ENCODE peak calls at places on chromosomes 16 and 17, in four cellular contexts. N, Q, P and V are unnamed samples.

GRCh38 chr17:59365383-59365981 is 34.0 kb downstream of the YPEL2 start:
- DNase-seq in N (no peak), Q (no peak), P (no peak), V (peak)

GRCh38 chr16:17206712-17207111 is 264.0 kb downstream of the XYLT1 start:
- DNase-seq in N (no peak), Q (no peak), P (no peak), V (no peak)

GRCh38 chr17:50346313-50347086 is 574 bp downstream of the XYLT2 start:
- DNase-seq in N (peak), Q (no peak), P (no peak), V (no peak)

GRCh38 chr17:76994237-76994637 is 126.0 kb downstream of the MGAT5B start:
- DNase-seq in N (no peak), Q (no peak), P (no peak), V (no peak)

GRCh38 chr16:8869212-8869987 is 594 bp upstream of the CARHSP1 start:
- DNase-seq in N (no peak), Q (no peak), P (no peak), V (peak)

GRCh38 chr16:17366299-17366961 is 104.3 kb downstream of the XYLT1 start:
- DNase-seq in N (no peak), Q (no peak), P (no peak), V (no peak)

GRCh38 chr17:78817123-78817522 is 23.5 kb downstream of the USP36 start:
- DNase-seq in N (no peak), Q (no peak), P (no peak), V (no peak)

GRCh38 chr17:17351901-17352781 is 49.0 kb downstream of the NT5M start:
- DNase-seq in N (no peak), Q (no peak), P (no peak), V (peak)

GRCh38 chr16:85187002-85187401 is 74.7 kb upstream of the CIBAR2 start:
- DNase-seq in N (no peak), Q (no peak), P (no peak), V (no peak)

GRCh38 chr17:1422907-1423306 is 22.9 kb upstream of the YWHAE start:
- DNase-seq in N (no peak), Q (no peak), P (no peak), V (no peak)

GRCh38 chr16:56202036-56202435 is 10.7 kb downstream of the GNAO1 start:
- DNase-seq in N (no peak), Q (no peak), P (no peak), V (no peak)

GRCh38 chr17:60065136-60065535 is 13.6 kb downstream of the HEATR6 start:
- DNase-seq in N (no peak), Q (no peak), P (no peak), V (no peak)

GRCh38 chr16:89602273-89602951 is 11.0 kb upstream of the DPEP1 start:
- DNase-seq in N (peak), Q (peak), P (no peak), V (no peak)

GRCh38 chr16:72332926-72333325 is 161.0 kb upstream of the PMFBP1 start:
- DNase-seq in N (no peak), Q (no peak), P (no peak), V (no peak)

GRCh38 chr17:16437083-16437482 is 21.7 kb downstream of the TRPV2 start:
- DNase-seq in N (no peak), Q (no peak), P (no peak), V (no peak)

GRCh38 chr17:19387921-19388521 is 1.0 kb upstream of the MFAP4 start:
- DNase-seq in N (no peak), Q (no peak), P (no peak), V (no peak)

GRCh38 chr17:58337126-58337599 is 8.6 kb upstream of the TSPOAP1 start:
- DNase-seq in N (no peak), Q (no peak), P (no peak), V (no peak)

GRCh38 chr17:74610108-74610507 is 13.4 kb downstream of the CD300E start:
- DNase-seq in N (peak), Q (no peak), P (no peak), V (no peak)

GRCh38 chr17:75090871-75091854 is 3.4 kb downstream of the SLC16A5 start:
- DNase-seq in N (no peak), Q (no peak), P (no peak), V (peak)

GRCh38 chr16:72021043-72021442 is 12.5 kb downstream of the DHODH start:
- DNase-seq in N (peak), Q (no peak), P (no peak), V (no peak)

GRCh38 chr16:47613251-47613650 is 152.1 kb downstream of the PHKB start:
- DNase-seq in N (no peak), Q (no peak), P (no peak), V (no peak)

GRCh38 chr17:44589316-44590071 is 32.2 kb downstream of the FZD2 start:
- DNase-seq in N (no peak), Q (no peak), P (no peak), V (no peak)

GRCh38 chr17:41773731-41774193 is 12.7 kb downstream of the JUP start:
- DNase-seq in N (no peak), Q (no peak), P (no peak), V (no peak)

GRCh38 chr17:67411396-67411795 is 34.3 kb downstream of the PITPNC1 start:
- DNase-seq in N (no peak), Q (no peak), P (no peak), V (no peak)

GRCh38 chr17:76076765-76077581 is 2.0 kb upstream of the ZACN start:
- DNase-seq in N (peak), Q (no peak), P (no peak), V (no peak)

GRCh38 chr17:416293-417206 is 63.9 kb upstream of the RPH3AL start:
- DNase-seq in N (no peak), Q (no peak), P (peak), V (no peak)

GRCh38 chr16:46721885-46722284 is 26.3 kb downstream of the MYLK3 start:
- DNase-seq in N (no peak), Q (no peak), P (no peak), V (no peak)

GRCh38 chr17:21019976-21020575 is 22.7 kb downstream of the USP22 start:
- DNase-seq in N (no peak), Q (no peak), P (no peak), V (no peak)

GRCh38 chr17:61597606-61598005 is 6.6 kb upstream of the NACA2 start:
- DNase-seq in N (no peak), Q (no peak), P (no peak), V (no peak)

GRCh38 chr16:85374571-85374872 is 238.6 kb upstream of the GSE1 start:
- DNase-seq in N (no peak), Q (no peak), P (no peak), V (no peak)

GRCh38 chr17:73814070-73814469 is 169.8 kb upstream of the SDK2 start:
- DNase-seq in N (no peak), Q (no peak), P (no peak), V (no peak)

GRCh38 chr16:87956771-87957279 is 5.6 kb downstream of the BANP start:
- DNase-seq in N (no peak), Q (no peak), P (no peak), V (peak)

GRCh38 chr17:49646391-49647255 is 31.3 kb downstream of the SPOP start:
- DNase-seq in N (no peak), Q (peak), P (peak), V (peak)

GRCh38 chr17:28497931-28498330 is 8.2 kb upstream of the FOXN1 start:
- DNase-seq in N (peak), Q (no peak), P (no peak), V (no peak)

GRCh38 chr17:79691931-79692330 is 38.8 kb upstream of the ENPP7 start:
- DNase-seq in N (no peak), Q (no peak), P (no peak), V (no peak)

GRCh38 chr17:56548661-56549060 is 44.8 kb upstream of the NOG start:
- DNase-seq in N (no peak), Q (no peak), P (no peak), V (no peak)

DNA sequence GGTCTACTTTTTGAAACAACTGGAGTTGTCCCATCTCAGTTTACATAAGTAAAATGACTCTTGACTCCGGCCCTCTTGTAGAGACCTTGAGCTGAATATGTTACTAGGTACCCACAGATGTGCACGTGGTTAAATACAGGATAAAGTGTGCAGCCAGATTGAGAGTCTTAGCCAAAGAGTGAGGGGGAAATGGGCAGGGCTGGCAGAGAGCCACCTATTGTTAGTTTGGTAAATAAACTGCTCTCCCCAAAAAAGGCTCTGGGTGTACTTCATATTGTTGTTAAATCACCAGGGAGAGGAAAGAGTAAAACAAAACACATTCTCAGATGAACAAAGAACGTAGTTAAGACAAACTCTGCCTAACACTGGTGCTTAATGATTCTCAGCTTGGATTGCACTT is 20.3 kb downstream of the G6PC1 start:
- DNase-seq in N (no peak), Q (no peak), P (no peak), V (peak)
- TF ChIP-seq ATF3 in N (no peak), Q (no peak), P (no peak), V (no peak)

DNA sequence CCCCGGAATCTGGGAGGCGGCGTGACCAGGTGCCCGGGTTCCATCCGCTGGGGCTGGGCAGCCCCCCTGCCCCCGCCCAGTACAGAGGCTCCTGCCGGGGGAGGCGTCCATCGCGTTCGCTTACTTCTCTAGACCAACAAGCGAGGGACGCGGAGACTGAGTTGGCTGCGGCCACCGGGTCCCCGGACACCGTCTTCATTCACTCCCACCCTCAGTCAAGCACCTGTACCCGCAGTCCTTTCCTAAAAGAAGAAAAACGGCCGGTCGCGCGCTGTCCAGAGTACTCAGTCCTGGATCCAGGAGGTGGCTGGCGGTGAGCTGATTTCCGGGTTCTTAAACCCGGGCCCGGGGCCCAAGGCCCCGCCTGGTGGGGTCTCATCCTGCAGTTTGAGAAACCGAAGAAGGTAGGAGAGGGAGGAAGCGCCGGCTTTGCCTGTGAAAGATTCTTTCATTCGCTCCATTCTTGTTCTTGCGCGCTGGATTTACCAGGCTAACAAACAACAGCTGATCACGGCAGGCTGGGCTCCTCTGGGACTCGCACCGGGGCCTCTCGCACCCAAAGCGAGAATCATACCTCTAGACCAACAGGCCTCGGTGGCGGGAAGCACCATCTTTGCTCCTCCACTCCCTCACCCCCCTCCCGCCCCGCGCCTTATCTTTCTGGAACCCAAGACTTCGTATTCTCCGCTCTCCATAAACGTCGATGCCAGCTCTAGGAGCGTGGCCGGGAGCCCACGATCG is 17.4 kb upstream of the OR1F1 start:
- DNase-seq in N (peak), Q (no peak), P (no peak), V (no peak)
- TF ChIP-seq EZH2 in N (peak), Q (no peak), P (no peak), V (no peak)

DNA sequence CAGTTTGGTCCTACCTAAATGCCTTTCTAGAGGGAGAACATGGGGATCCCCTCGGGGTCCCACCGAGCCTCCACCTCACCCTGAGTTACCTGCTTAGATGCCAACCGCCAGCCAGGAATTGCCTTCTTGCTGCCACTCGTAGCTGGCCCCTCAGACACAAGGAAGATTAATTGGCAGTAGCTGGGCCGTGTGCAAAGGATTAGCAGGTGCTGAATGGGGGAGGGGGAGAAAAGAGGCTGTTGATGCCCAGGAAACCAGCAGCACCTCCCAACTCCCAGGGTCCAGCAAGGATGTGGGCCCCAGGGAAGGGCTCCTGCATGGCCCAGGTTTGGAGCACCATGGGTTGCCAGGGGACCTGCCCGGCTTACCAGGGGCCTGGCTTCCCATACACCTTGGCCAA is at the start of gene CNGB1:
- DNase-seq in N (no peak), Q (no peak), P (no peak), V (no peak)
- TF ChIP-seq ATF3 in N (no peak), Q (no peak), P (no peak), V (no peak)

GRCh38 chr16:700684-701584 is 4.7 kb downstream of the FBXL16 start:
- DNase-seq in N (peak), Q (no peak), P (no peak), V (no peak)
- TF ChIP-seq EZH2 in N (peak), Q (no peak), P (no peak), V (peak)

DNA sequence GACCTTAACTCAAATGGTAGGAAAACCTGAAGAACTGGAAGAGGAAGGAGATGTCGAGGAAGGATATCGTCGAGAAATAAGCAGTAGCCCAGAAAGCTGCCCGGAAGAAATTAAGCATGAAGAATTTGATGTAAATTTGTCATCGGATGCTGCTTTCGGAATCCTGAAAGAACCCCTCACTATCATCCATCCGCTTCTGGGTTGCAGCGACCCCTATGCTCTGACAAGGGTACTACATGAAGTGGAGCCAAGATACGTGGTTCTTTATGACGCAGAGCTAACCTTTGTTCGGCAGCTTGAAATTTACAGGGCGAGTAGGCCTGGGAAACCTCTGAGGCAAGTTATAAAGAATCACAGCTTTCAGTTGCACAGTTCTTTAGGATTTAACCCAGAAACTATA is 15.5 kb downstream of the ERCC4 start:
- DNase-seq in N (peak), Q (no peak), P (no peak), V (peak)
- TF ChIP-seq ATF3 in N (no peak), Q (no peak), P (no peak), V (no peak)